ENCODE peak calls at places on chromosomes 16 and 17, in eight cellular contexts. J is esophagus squamous epithelium, T is WERI-Rb-1, W is heart right ventricle, G is progenitor cell of endocrine pancreas, C is heart left ventricle, X is tibial artery, B is fibroblast of lung. D is an unnamed sample.

GRCh38 chr16:65634291-65634690 is 512.4 kb upstream of the CDH11 start:
- DNase-seq in G (no peak), X (no peak), W (no peak), J (no peak), C (no peak), B (no peak), T (no peak), D (no peak)

GRCh38 chr17:76247304-76247703 is 7.0 kb upstream of the RNF157 start:
- DNase-seq in T (no peak), X (no peak), B (no peak), J (no peak), C (no peak), W (no peak), G (no peak), D (no peak)

GRCh38 chr16:82358601-82359221 is 188.7 kb upstream of the MPHOSPH6 start:
- DNase-seq in B (no peak), J (no peak), C (no peak), G (no peak), X (no peak), W (no peak), T (no peak), D (no peak)

GRCh38 chr17:73691321-73691766 is 47.1 kb upstream of the SDK2 start:
- DNase-seq in J (no peak), B (no peak), X (no peak), G (no peak), T (peak), C (no peak), W (no peak), D (no peak)

GRCh38 chr17:7047566-7047965 is 3.7 kb upstream of the SLC16A11 start:
- DNase-seq in C (no peak), G (no peak), W (no peak), T (no peak), B (no peak), X (no peak), J (no peak), D (no peak)

GRCh38 chr17:64202683-64203430 is 60.2 kb downstream of the TEX2 start:
- DNase-seq in W (no peak), B (no peak), J (no peak), T (no peak), G (no peak), X (no peak), C (no peak), D (no peak)

GRCh38 chr16:29830774-29831173 is 10.5 kb downstream of the MVP start:
- DNase-seq in W (no peak), J (no peak), G (no peak), B (no peak), T (no peak), C (no peak), X (no peak), D (no peak)

GRCh38 chr17:45293413-45294211 is 23.2 kb downstream of the MAP3K14 start:
- DNase-seq in J (no peak), X (peak), G (no peak), C (peak), W (peak), B (peak), T (peak), D (peak)

GRCh38 chr17:76240461-76241204 is at the start of gene RNF157:
- DNase-seq in B (peak), G (peak), C (peak), W (peak), X (no peak), J (no peak), T (peak), D (no peak)

GRCh38 chr17:78960945-78961344 is 18.8 kb downstream of the LGALS3BP start:
- DNase-seq in G (no peak), J (no peak), C (no peak), W (peak), B (peak), T (no peak), X (no peak), D (no peak)

GRCh38 chr16:89972244-89973234 is 24.0 kb downstream of the DEF8 start:
- DNase-seq in J (peak), C (peak), B (peak), G (peak), W (peak), X (peak), T (peak), D (peak)

GRCh38 chr17:38751144-38751802 is 1.3 kb upstream of the PSMB3 start:
- DNase-seq in C (no peak), B (no peak), T (peak), G (no peak), X (no peak), W (no peak), J (no peak), D (no peak)

GRCh38 chr16:64391009-64391663 is 730.7 kb downstream of the CDH11 start:
- DNase-seq in J (no peak), B (peak), G (no peak), C (no peak), X (no peak), W (no peak), T (no peak), D (no peak)

GRCh38 chr16:12254566-12254965 is 278.0 kb downstream of the SNX29 start:
- DNase-seq in X (no peak), J (no peak), B (no peak), W (no peak), T (no peak), C (no peak), G (no peak), D (no peak)

GRCh38 chr16:20740007-20740883 is 1.4 kb downstream of the THUMPD1 start:
- DNase-seq in B (no peak), W (no peak), G (no peak), J (no peak), X (no peak), C (no peak), T (no peak), D (no peak)

GRCh38 chr17:76265624-76266243 is 586 bp downstream of the UBALD2 start:
- DNase-seq in C (peak), X (peak), J (no peak), T (peak), G (peak), B (peak), W (peak), D (no peak)

GRCh38 chr16:67115649-67116048 is 5.9 kb downstream of the PHAF1 start:
- DNase-seq in J (no peak), C (no peak), G (no peak), X (no peak), W (no peak), T (no peak), B (peak), D (peak)

GRCh38 chr16:31183432-31184428 is 3.8 kb downstream of the FUS start:
- DNase-seq in W (no peak), T (no peak), X (no peak), G (no peak), B (no peak), J (no peak), C (no peak), D (no peak)

GRCh38 chr17:44533533-44534246 is 23.6 kb upstream of the FZD2 start:
- DNase-seq in W (peak), B (peak), T (peak), X (peak), J (no peak), C (peak), G (peak), D (no peak)

GRCh38 chr17:7296189-7296861 is 1.9 kb upstream of the YBX2 start:
- DNase-seq in C (peak), G (peak), W (peak), J (no peak), B (peak), X (peak), T (peak), D (no peak)

GRCh38 chr16:60214321-60214720 is 1480.2 kb upstream of the GOT2 start:
- DNase-seq in B (no peak), X (no peak), J (no peak), T (no peak), W (no peak), C (no peak), G (no peak), D (no peak)

GRCh38 chr16:17275989-17276530 is 194.7 kb downstream of the XYLT1 start:
- DNase-seq in G (no peak), T (no peak), B (no peak), X (no peak), C (no peak), J (no peak), W (no peak), D (no peak)

DNA sequence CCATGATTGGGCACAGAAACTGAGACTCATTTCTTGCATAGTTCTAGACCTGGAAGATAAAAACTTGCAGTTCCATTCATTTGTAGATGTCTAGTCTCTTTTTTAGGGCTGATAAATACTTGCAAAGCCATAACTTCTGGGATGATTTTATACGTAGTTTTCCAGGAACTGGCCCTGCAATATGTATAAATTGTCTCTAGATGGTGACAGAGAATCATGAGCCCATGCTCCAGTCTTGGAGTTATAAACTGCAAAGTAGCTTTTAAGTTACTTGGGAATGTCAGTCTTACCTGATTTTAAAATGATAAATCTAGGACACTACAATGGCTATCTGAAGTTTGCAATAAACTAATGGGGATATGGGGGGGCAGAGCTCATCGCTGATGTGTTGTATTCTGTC is 3.0 kb upstream of the ADAMTS18 start:
- DNase-seq in J (no peak), X (no peak), C (no peak), T (peak), G (no peak), B (peak), W (no peak), D (no peak)
- TF ChIP-seq CTCF in J (no peak), X (no peak), C (peak), T (peak), G (peak), B (no peak), W (no peak), D (peak)

DNA sequence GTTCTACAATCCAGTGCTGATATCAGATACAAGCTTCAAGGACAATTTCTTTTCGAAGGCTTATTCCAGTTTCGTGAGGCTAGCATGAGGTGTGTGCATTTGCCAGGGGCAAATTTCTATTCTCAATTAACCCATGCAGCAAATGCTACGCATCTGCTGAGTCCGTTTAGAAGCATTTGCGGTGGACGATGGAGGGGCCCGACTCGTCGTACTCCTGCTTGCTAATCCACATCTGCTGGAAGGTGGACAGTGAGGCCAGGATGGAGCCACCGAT is 2.1 kb downstream of the ACTG1 start:
- DNase-seq in T (no peak), W (no peak), J (no peak), C (no peak), X (no peak), G (no peak), B (no peak), D (no peak)
- TF ChIP-seq CTCF in T (no peak), W (no peak), J (no peak), C (no peak), X (no peak), G (no peak), B (no peak), D (no peak)

GRCh38 chr17:28008526-28008925 is 34.0 kb upstream of the NLK start:
- DNase-seq in C (peak), J (no peak), G (peak), X (no peak), W (peak), T (no peak), B (peak), D (no peak)

GRCh38 chr17:28010406-28010805 is 32.1 kb upstream of the NLK start:
- DNase-seq in X (no peak), T (no peak), W (no peak), G (no peak), C (no peak), B (no peak), J (no peak), D (no peak)
- TF ChIP-seq CTCF in X (no peak), T (no peak), W (no peak), G (no peak), C (no peak), B (no peak), J (no peak), D (no peak)

DNA sequence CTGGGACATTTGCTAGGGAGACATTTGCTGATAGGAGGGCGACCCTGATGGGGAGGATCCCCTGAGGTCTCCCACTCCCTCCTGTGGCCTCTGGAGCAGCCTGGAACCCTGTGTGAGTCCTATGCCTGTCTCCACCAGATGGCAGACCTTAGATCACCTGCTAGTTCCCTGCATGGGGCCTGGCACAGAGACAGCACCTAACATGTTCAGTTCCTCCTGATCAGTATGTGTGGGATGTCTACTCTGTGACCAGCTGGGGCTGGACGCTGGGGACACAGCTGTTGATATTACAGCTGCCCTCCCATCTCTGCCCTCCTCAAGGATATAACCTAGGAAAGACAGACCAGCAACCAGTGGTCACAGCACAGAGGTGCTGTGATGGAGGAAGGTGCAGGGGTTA is 1.1 kb upstream of the ADCY7 start:
- DNase-seq in J (no peak), W (no peak), G (no peak), B (no peak), X (no peak), T (peak), C (no peak), D (no peak)
- TF ChIP-seq CTCF in J (peak), W (no peak), G (peak), B (peak), X (no peak), T (peak), C (peak), D (peak)

DNA sequence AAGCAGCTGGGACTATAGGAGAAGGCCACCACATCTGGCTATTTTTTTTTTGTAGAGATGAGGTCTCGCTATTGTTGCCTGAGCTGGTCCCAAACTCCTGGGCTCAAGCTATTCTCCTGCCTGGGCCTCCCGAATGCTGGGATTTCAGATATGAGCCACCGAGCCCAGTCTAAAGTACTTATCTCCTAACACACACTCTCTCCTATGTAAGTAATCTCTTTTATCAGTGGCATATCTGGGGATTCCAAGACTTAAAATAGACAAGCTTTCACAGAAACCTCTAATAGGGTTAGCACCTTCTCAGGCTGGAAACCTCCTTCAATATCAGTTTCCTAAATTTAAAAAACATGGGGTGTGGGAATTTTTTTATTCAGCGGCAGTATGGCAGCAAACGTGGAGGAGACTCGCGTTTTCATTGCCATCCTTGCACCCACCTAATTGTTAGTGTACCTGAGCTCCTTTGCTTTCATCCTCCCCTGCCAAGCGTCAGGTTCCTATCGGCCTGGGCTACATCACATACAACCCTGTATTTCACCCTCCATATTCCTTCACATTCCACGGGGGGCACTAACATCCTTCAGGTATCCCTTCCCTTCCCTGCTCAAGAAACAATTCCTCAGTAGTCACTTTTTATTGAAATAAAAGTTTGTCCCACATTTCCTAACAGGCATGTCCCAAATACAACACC is 1.1 kb downstream of the EZH1 start:
- DNase-seq in C (no peak), B (no peak), W (no peak), X (no peak), J (no peak), G (no peak), T (peak), D (no peak)
- TF ChIP-seq CTCF in C (no peak), B (no peak), W (no peak), X (no peak), J (no peak), G (peak), T (no peak), D (no peak)

DNA sequence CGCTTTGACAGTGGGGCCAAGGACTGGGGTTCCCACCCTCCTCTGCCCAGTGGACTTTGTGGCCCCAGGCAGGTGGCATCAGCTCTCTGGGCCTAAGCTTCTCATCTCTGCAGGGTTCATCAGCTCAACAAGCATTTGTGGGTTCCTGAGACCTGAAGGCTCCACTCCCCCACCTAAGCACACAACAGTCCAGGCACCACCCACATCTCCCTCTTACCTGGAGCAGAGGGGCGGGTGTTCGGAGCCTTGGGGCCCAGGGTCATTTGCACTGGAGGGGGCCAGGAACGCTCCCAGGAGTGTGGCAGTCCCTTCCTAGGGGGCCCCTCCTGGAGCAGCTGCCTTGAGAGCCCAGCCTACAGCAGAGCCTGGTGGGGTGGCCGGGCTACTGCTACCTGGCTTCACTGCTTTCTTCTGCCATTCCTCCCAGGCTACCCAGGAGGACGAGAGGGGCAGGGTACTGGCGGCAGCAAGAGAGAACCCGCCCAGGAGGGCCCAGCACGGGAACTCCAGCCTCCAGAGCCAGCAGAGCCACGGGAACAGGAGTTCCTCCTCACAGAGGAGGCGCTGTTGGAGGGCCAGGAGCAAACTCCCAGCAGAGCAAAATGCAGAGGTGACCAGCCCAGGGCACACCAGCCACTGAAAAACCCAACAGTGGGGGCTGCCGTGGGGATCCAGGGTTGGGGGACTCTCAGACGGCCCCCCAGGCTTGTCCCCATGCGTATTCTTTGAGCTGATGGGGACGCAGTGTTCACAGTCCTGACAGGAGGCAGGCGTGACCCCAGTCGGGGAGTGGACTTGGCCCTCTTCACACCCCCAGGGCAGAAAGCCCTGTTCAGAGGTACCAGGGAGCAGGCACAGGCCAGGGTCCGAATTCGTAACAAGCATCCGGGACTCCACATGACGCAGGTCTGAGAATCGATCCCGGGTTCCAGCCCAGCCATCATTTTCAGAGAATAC is 35.1 kb upstream of the SLC38A10 start:
- DNase-seq in X (no peak), J (no peak), W (no peak), G (no peak), T (peak), C (no peak), B (no peak), D (no peak)
- TF ChIP-seq CTCF in X (no peak), J (no peak), W (no peak), G (peak), T (peak), C (no peak), B (no peak), D (no peak)

DNA sequence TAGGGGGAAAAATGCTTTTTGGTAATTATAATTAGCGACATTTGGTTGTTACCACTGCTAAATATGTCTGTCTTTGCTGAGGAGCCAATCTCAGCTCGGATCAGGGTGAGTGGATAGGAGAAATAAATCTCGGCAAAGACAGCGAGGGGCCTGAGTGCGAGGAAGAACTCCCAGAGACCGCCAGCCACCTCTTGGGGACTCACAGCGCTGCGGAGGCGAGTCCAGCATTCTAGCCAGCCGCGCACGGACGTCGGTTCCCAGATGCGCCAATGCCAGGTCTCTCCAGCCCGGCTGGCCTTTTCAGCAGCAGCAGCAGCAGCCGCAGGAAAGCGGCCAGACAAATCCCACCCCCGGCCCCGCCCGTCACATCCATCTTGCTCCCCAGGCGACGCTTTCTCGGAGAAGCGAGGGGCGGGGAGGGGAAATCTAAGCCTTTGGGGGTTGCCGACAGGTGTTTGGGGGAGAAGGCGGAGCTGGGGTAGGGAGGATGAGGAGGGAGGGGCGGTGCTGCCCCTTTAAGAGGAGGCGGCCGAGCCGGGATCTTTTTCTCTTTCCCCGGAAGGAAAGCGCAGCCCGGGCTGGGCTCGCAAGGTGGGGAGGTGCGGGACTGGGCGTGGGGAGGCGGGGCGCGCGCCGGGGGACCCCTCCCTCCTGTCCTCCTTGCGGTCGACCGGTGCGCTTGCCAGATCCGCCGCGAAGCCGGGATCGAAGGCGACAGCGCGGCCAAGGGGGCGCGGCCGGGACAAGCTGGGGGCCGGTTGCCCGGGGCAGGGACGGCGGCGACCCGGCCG is at the start of gene ITGA3:
- DNase-seq in J (no peak), G (peak), W (peak), B (peak), X (peak), C (peak), T (peak), D (peak)
- TF ChIP-seq CTCF in J (no peak), G (no peak), W (no peak), B (no peak), X (no peak), C (no peak), T (no peak), D (no peak)

DNA sequence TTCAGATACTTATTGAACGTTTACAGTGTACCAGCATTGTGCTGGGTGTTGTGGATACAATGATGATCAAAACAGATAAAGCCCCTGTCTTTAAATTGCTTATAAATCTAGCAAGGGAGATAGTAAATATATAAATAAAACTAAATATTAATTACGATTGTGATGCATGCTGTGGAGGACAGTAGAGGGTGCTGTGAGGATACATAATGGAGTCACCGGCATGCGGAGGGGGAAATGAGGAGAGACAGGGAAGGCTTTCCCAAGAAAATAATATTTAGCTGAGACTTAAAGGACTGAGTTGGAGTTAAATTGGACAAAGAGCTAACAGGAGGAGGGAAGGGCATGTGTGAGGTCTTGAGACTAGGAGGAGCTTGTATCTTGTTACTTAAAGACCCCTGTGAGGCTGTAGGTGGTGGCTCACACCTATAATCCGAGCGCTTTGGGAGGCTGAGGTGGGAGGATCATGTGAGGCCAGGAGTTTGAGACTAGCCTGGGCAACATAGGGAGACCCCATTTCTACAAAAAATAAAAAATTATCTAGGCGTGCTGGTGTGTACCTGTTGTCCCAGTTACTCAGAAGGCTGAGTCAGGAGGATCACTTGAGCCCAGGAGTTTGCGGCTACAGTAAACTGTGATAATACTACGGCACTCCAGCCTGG is 2.4 kb downstream of the DHRS7B start:
- DNase-seq in B (peak), W (peak), J (no peak), X (peak), T (peak), G (no peak), C (no peak), D (no peak)
- TF ChIP-seq CTCF in B (peak), W (peak), J (peak), X (peak), T (peak), G (peak), C (peak), D (peak)

D was measured in AG09309.